ENCODE peak calls at places on chromosomes 5 and 9, in ten cellular contexts. One of them, this sample, is unnamed.

GRCh38 chr5:26945881-26946280 is 92.5 kb downstream of the CDH9 start:
- DNase-seq in dorsolateral prefrontal cortex: no peak
- DNase-seq in nephron progenitor cell: no peak
- DNase-seq in spleen: no peak
- DNase-seq in brain microvascular endothelial cell: no peak
- DNase-seq in body of pancreas: no peak
- DNase-seq in IMR-90: no peak
- DNase-seq in psoas muscle: no peak
- DNase-seq in mucosa of descending colon: no peak
- DNase-seq in AG04450: no peak
- DNase-seq in this sample: no peak

GRCh38 chr9:137987244-137988030 is 109.9 kb downstream of the CACNA1B start:
- DNase-seq in psoas muscle: no peak
- DNase-seq in brain microvascular endothelial cell: no peak
- DNase-seq in IMR-90: no peak
- DNase-seq in dorsolateral prefrontal cortex: no peak
- DNase-seq in AG04450: no peak
- DNase-seq in spleen: no peak
- DNase-seq in body of pancreas: no peak
- DNase-seq in nephron progenitor cell: no peak
- DNase-seq in mucosa of descending colon: no peak
- DNase-seq in this sample: no peak

GRCh38 chr9:87157366-87158031 is 210.2 kb upstream of the GAS1 start:
- DNase-seq in spleen: no peak
- DNase-seq in brain microvascular endothelial cell: no peak
- DNase-seq in psoas muscle: no peak
- DNase-seq in body of pancreas: no peak
- DNase-seq in mucosa of descending colon: no peak
- DNase-seq in nephron progenitor cell: no peak
- DNase-seq in AG04450: no peak
- DNase-seq in IMR-90: no peak
- DNase-seq in dorsolateral prefrontal cortex: no peak
- DNase-seq in this sample: no peak

GRCh38 chr9:69456201-69456600 is 131.2 kb downstream of the ENTREP1 start:
- DNase-seq in brain microvascular endothelial cell: no peak
- DNase-seq in AG04450: no peak
- DNase-seq in dorsolateral prefrontal cortex: no peak
- DNase-seq in spleen: no peak
- DNase-seq in IMR-90: no peak
- DNase-seq in nephron progenitor cell: no peak
- DNase-seq in psoas muscle: no peak
- DNase-seq in mucosa of descending colon: no peak
- DNase-seq in body of pancreas: no peak
- DNase-seq in this sample: no peak

GRCh38 chr5:82313016-82313415 is 34.9 kb upstream of the RPS23 start:
- DNase-seq in brain microvascular endothelial cell: peak
- DNase-seq in nephron progenitor cell: no peak
- DNase-seq in IMR-90: no peak
- DNase-seq in AG04450: no peak
- DNase-seq in body of pancreas: no peak
- DNase-seq in psoas muscle: no peak
- DNase-seq in dorsolateral prefrontal cortex: no peak
- DNase-seq in mucosa of descending colon: peak
- DNase-seq in spleen: no peak
- DNase-seq in this sample: no peak

GRCh38 chr5:141430332-141431113 is at the start of gene PCDHGA12:
- DNase-seq in IMR-90: peak
- DNase-seq in dorsolateral prefrontal cortex: peak
- DNase-seq in mucosa of descending colon: no peak
- DNase-seq in brain microvascular endothelial cell: peak
- DNase-seq in spleen: no peak
- DNase-seq in AG04450: no peak
- DNase-seq in body of pancreas: no peak
- DNase-seq in psoas muscle: peak
- DNase-seq in nephron progenitor cell: no peak
- DNase-seq in this sample: no peak

GRCh38 chr9:16321461-16322119 is 548.9 kb downstream of the BNC2 start:
- DNase-seq in nephron progenitor cell: no peak
- DNase-seq in brain microvascular endothelial cell: no peak
- DNase-seq in AG04450: no peak
- DNase-seq in psoas muscle: peak
- DNase-seq in dorsolateral prefrontal cortex: no peak
- DNase-seq in IMR-90: peak
- DNase-seq in spleen: no peak
- DNase-seq in mucosa of descending colon: no peak
- DNase-seq in body of pancreas: no peak
- DNase-seq in this sample: peak

GRCh38 chr9:33379666-33380389 is 22.5 kb downstream of the AQP7 start:
- DNase-seq in AG04450: no peak
- DNase-seq in brain microvascular endothelial cell: no peak
- DNase-seq in spleen: peak
- DNase-seq in nephron progenitor cell: no peak
- DNase-seq in body of pancreas: no peak
- DNase-seq in mucosa of descending colon: no peak
- DNase-seq in dorsolateral prefrontal cortex: no peak
- DNase-seq in psoas muscle: no peak
- DNase-seq in IMR-90: no peak
- DNase-seq in this sample: no peak

GRCh38 chr9:89609426-89610006 is 4.7 kb downstream of the GADD45G start:
- DNase-seq in psoas muscle: no peak
- DNase-seq in IMR-90: no peak
- DNase-seq in AG04450: no peak
- DNase-seq in brain microvascular endothelial cell: no peak
- DNase-seq in body of pancreas: no peak
- DNase-seq in mucosa of descending colon: no peak
- DNase-seq in nephron progenitor cell: no peak
- DNase-seq in dorsolateral prefrontal cortex: no peak
- DNase-seq in spleen: no peak
- DNase-seq in this sample: no peak

GRCh38 chr9:112035166-112035816 is 138.7 kb downstream of the UGCG start:
- DNase-seq in spleen: no peak
- DNase-seq in psoas muscle: no peak
- DNase-seq in brain microvascular endothelial cell: no peak
- DNase-seq in nephron progenitor cell: no peak
- DNase-seq in AG04450: no peak
- DNase-seq in mucosa of descending colon: no peak
- DNase-seq in IMR-90: no peak
- DNase-seq in dorsolateral prefrontal cortex: no peak
- DNase-seq in body of pancreas: no peak
- DNase-seq in this sample: no peak

GRCh38 chr9:131769361-131769760 is 29.5 kb upstream of the RAPGEF1 start:
- DNase-seq in dorsolateral prefrontal cortex: no peak
- DNase-seq in brain microvascular endothelial cell: no peak
- DNase-seq in spleen: no peak
- DNase-seq in AG04450: no peak
- DNase-seq in body of pancreas: no peak
- DNase-seq in IMR-90: no peak
- DNase-seq in mucosa of descending colon: no peak
- DNase-seq in nephron progenitor cell: no peak
- DNase-seq in psoas muscle: no peak
- DNase-seq in this sample: no peak

GRCh38 chr5:140106805-140107311 is 7.1 kb upstream of the PURA start:
- DNase-seq in spleen: no peak
- DNase-seq in dorsolateral prefrontal cortex: no peak
- DNase-seq in brain microvascular endothelial cell: no peak
- DNase-seq in psoas muscle: no peak
- DNase-seq in AG04450: no peak
- DNase-seq in nephron progenitor cell: no peak
- DNase-seq in body of pancreas: no peak
- DNase-seq in mucosa of descending colon: no peak
- DNase-seq in IMR-90: no peak
- DNase-seq in this sample: no peak

GRCh38 chr9:97307091-97307490 is 368 bp upstream of the CCDC180 start:
- DNase-seq in AG04450: peak
- DNase-seq in spleen: peak
- DNase-seq in mucosa of descending colon: peak
- DNase-seq in psoas muscle: peak
- DNase-seq in dorsolateral prefrontal cortex: peak
- DNase-seq in nephron progenitor cell: peak
- DNase-seq in body of pancreas: peak
- DNase-seq in IMR-90: peak
- DNase-seq in brain microvascular endothelial cell: peak
- DNase-seq in this sample: peak
- TF ChIP-seq CTCF in AG04450: peak
- TF ChIP-seq CTCF in spleen: no peak
- TF ChIP-seq CTCF in mucosa of descending colon: no peak
- TF ChIP-seq CTCF in psoas muscle: no peak
- TF ChIP-seq CTCF in dorsolateral prefrontal cortex: no peak
- TF ChIP-seq CTCF in nephron progenitor cell: peak
- TF ChIP-seq CTCF in body of pancreas: peak
- TF ChIP-seq CTCF in IMR-90: no peak
- TF ChIP-seq CTCF in brain microvascular endothelial cell: peak
- TF ChIP-seq CTCF in this sample: peak

DNA sequence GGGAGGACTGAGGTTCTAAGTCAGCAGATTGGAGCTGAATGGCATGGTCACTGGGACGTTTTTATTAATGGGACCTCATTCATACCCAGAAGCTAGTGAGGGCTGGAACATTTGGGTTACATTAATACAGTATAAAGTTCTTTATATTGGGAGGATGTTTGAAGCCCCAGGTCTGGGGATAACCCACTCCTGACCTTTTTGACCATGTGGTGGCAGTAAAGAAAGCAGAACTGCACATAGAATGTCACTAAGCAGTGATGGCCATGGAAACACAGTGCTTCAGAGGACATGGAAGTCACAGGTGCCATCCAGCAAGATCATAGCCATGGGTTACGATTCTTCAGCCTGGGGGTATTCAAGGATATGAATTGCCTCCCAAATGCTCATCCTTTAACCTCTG is 176.0 kb downstream of the ATP10B start:
- DNase-seq in spleen: no peak
- DNase-seq in IMR-90: no peak
- DNase-seq in mucosa of descending colon: no peak
- DNase-seq in psoas muscle: no peak
- DNase-seq in nephron progenitor cell: no peak
- DNase-seq in dorsolateral prefrontal cortex: no peak
- DNase-seq in body of pancreas: no peak
- DNase-seq in brain microvascular endothelial cell: no peak
- DNase-seq in AG04450: no peak
- DNase-seq in this sample: no peak
- TF ChIP-seq CTCF in spleen: no peak
- TF ChIP-seq CTCF in IMR-90: no peak
- TF ChIP-seq CTCF in mucosa of descending colon: no peak
- TF ChIP-seq CTCF in psoas muscle: no peak
- TF ChIP-seq CTCF in nephron progenitor cell: no peak
- TF ChIP-seq CTCF in dorsolateral prefrontal cortex: no peak
- TF ChIP-seq CTCF in body of pancreas: no peak
- TF ChIP-seq CTCF in brain microvascular endothelial cell: no peak
- TF ChIP-seq CTCF in AG04450: no peak
- TF ChIP-seq CTCF in this sample: no peak

GRCh38 chr5:179404321-179405053 is 59.2 kb upstream of the ADAMTS2 start:
- DNase-seq in mucosa of descending colon: no peak
- DNase-seq in psoas muscle: no peak
- DNase-seq in nephron progenitor cell: no peak
- DNase-seq in IMR-90: peak
- DNase-seq in dorsolateral prefrontal cortex: peak
- DNase-seq in AG04450: no peak
- DNase-seq in brain microvascular endothelial cell: peak
- DNase-seq in body of pancreas: peak
- DNase-seq in spleen: no peak
- DNase-seq in this sample: no peak
- TF ChIP-seq CTCF in mucosa of descending colon: no peak
- TF ChIP-seq CTCF in psoas muscle: peak
- TF ChIP-seq CTCF in nephron progenitor cell: peak
- TF ChIP-seq CTCF in IMR-90: peak
- TF ChIP-seq CTCF in dorsolateral prefrontal cortex: no peak
- TF ChIP-seq CTCF in AG04450: peak
- TF ChIP-seq CTCF in brain microvascular endothelial cell: peak
- TF ChIP-seq CTCF in body of pancreas: peak
- TF ChIP-seq CTCF in spleen: no peak
- TF ChIP-seq CTCF in this sample: peak

GRCh38 chr5:1204693-1205242 is 3.4 kb downstream of the SLC6A19 start:
- DNase-seq in nephron progenitor cell: peak
- DNase-seq in brain microvascular endothelial cell: peak
- DNase-seq in spleen: no peak
- DNase-seq in dorsolateral prefrontal cortex: no peak
- DNase-seq in IMR-90: peak
- DNase-seq in AG04450: no peak
- DNase-seq in psoas muscle: peak
- DNase-seq in body of pancreas: peak
- DNase-seq in mucosa of descending colon: no peak
- DNase-seq in this sample: no peak
- TF ChIP-seq CTCF in nephron progenitor cell: peak
- TF ChIP-seq CTCF in brain microvascular endothelial cell: peak
- TF ChIP-seq CTCF in spleen: no peak
- TF ChIP-seq CTCF in dorsolateral prefrontal cortex: no peak
- TF ChIP-seq CTCF in IMR-90: peak
- TF ChIP-seq CTCF in AG04450: peak
- TF ChIP-seq CTCF in psoas muscle: no peak
- TF ChIP-seq CTCF in body of pancreas: peak
- TF ChIP-seq CTCF in mucosa of descending colon: no peak
- TF ChIP-seq CTCF in this sample: peak

This sample was measured in neural crest cell.